ENCODE peak calls at places on chromosomes 4 and X, in six cellular contexts. W, H, Z, X, I and E are unnamed samples.

GRCh38 chrX:110732274-110732673 is 63.3 kb downstream of the CHRDL1 start:
- DNase-seq in W (no peak), H (no peak), Z (peak; percentile 30), X (no peak), I (no peak), E (no peak)

GRCh38 chr4:60482921-60483351 is 717.2 kb upstream of the ADGRL3 start:
- DNase-seq in W (peak; percentile 23), H (no peak), Z (no peak), X (no peak), I (no peak), E (no peak)

GRCh38 chr4:118288097-118288496 is 64.7 kb downstream of the PRSS12 start:
- DNase-seq in W (no peak), H (peak; percentile 97), Z (no peak), X (no peak), I (peak; percentile 86), E (no peak)

GRCh38 chr4:155161357-155161756 is 47.1 kb upstream of the NPY2R start:
- DNase-seq in W (no peak), H (no peak), Z (no peak), X (no peak), I (no peak), E (no peak)

GRCh38 chr4:150940123-150940522 is 75.0 kb downstream of the LRBA start:
- DNase-seq in W (no peak), H (no peak), Z (no peak), X (no peak), I (no peak), E (no peak)

GRCh38 chr4:87973283-87974169 is 2.0 kb upstream of the SPP1 start:
- DNase-seq in W (peak; percentile 96), H (peak; percentile 84), Z (peak; percentile 58), X (peak; percentile 38), I (peak; percentile 95), E (peak; percentile 44)

GRCh38 chr4:53840643-53841042 is 223.8 kb downstream of the CHIC2 start:
- DNase-seq in W (no peak), H (peak; percentile 77), Z (no peak), X (no peak), I (peak; percentile 14), E (no peak)

GRCh38 chr4:151865327-151865726 is 104.5 kb upstream of the GATB start:
- DNase-seq in W (no peak), H (no peak), Z (no peak), X (no peak), I (no peak), E (no peak)

GRCh38 chr4:170090667-170091052 is 904 bp upstream of the AADAT start:
- DNase-seq in W (peak; percentile 82), H (peak; percentile 13), Z (no peak), X (no peak), I (peak; percentile 26), E (no peak)

GRCh38 chr4:139555705-139556070 is 331 bp downstream of the SETD7 start:
- DNase-seq in W (no peak), H (no peak), Z (no peak), X (no peak), I (no peak), E (no peak)

GRCh38 chrX:105328773-105329172 is 108.3 kb upstream of the TEX13A start:
- DNase-seq in W (no peak), H (no peak), Z (no peak), X (no peak), I (peak; percentile 1), E (no peak)

DNA sequence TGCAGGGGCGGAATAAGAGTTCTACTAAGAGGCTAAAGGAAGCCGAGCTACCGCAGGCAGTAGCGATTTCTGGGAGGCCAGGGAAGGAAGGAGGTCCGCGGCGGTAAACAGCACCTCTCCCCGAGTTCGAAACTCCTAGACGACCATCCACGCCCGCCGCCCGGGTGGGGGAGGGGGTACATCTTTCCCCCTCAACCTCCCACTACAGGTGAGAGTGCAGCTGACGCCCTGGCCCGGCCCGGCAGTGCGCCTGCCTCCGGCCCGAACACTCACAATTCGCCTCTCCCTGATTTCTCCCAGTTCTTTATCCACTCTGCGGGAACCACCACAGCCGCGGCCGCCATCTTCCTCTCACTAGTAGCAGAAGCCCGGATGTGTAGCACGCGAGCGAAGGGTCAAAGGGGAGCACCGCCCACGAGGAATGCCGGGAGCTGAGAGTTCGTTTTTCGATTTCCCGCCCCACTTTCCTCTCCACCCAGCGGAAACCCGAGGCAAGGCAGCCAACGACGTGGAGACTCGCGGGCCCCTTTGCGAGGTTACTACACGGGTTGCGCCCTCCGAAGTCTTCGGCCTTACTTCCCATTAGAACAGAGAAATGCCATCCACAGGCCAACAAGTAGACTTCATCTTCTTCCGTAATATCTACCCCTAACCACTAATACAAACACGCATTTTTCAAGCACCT is at the start of gene THOC2:
- DNase-seq in W (peak; percentile 85), H (peak; percentile 82), Z (peak; percentile 71), X (peak; percentile 17), I (peak; percentile 90), E (peak; percentile 42)
- H3K18ac ChIP-seq in W (peak within 1 kb of the TSS; percentile 39), H (peak within 1 kb of the TSS; percentile 64), Z (peak within 1 kb of the TSS; percentile 88), X (no peak within 1 kb of the TSS), I (peak within 1 kb of the TSS; percentile 90), E (peak within 1 kb of the TSS; percentile 91)

DNA sequence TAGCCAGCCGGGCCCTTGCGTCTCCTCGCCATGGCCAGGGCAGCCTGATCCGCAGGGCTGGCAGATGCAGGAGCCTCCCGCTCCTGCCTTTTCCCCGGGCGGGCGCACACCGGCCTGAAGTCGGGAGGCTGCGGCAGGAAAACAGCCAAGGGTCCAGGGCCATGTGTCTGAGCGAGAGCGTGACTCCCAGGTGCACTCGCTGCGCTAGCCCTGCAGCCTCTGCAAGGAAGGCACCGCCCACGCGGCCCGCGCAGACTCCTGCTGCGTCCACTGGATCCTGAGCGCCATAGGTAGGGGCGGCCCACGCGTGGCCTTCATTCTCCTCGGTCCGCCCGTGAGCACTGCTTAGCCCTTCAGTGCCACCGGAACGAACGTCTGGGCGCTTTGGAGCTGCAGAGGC is 379.9 kb downstream of the TRAM1L1 start:
- DNase-seq in W (no peak), H (no peak), Z (peak; percentile 27), X (no peak), I (no peak), E (no peak)
- H3K27ac ChIP-seq in W (no peak overlapping the region), H (no peak overlapping the region), Z (no peak overlapping the region), X (no peak overlapping the region), I (no peak overlapping the region), E (no peak overlapping the region)

GRCh38 chr4:112522389-112522788 is 6.4 kb upstream of the NEUROG2 start:
- DNase-seq in W (no peak), H (no peak), Z (no peak), X (no peak), I (no peak), E (no peak)

GRCh38 chr4:112523008-112523440 is 7.0 kb upstream of the NEUROG2 start:
- DNase-seq in W (peak; percentile 82), H (peak; percentile 66), Z (peak; percentile 85), X (no peak), I (peak; percentile 33), E (peak; percentile 59)

GRCh38 chr4:112520598-112521122 is 4.7 kb upstream of the NEUROG2 start:
- DNase-seq in W (peak; percentile 23), H (no peak), Z (no peak), X (no peak), I (no peak), E (peak; percentile 38)

GRCh38 chr4:112519689-112520597 is 4.0 kb upstream of the NEUROG2 start:
- DNase-seq in W (peak; percentile 74), H (no peak), Z (peak; percentile 75), X (no peak), I (no peak), E (peak; percentile 51)

DNA sequence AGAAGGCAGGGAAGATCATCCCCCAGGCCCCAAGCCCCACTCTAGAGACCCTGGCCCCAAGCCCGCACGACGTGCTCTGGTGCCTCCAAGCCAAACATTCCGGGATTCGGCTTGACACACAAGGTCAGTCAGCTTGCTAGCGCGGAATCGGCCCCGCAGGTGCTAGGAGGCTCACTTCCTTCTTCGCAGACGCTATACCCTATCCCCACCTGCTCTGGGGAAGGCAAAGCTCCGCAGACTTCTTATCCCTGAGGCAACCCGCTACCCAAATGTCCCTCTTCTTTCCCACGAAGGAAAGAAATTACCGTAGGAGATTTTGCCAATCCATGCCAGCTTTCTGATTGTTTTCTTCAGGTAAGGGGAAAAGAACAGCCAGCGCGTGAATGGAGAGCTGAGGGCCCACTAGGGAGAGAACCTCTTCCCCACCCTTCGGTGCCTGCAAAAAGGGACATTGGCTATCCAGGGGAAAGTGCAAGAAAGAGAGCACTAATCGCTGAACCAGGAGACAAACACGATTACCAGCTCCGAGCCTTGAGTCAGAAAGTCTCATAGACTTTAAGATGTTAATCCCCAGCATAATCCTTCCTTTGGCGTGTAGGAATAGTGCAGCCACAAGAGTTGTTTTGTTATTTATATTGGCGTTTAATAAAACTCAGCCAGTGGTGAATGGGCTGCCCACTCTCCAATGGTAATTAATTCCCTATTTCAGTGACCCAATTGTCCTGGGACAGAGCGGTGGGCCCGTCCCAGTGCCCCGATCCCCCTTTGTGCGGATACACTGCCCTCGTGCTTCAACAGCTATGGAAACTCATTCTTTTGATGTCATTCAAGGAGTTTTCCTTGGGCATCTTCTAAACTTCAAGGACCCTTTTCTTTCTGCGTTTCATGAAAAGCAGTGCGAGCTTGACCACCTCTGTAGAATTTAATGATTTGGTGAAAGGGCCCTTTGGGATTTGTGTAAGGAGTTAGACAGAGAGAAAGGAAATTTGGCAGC is 5.4 kb upstream of the NEUROG2 start:
- DNase-seq in W (peak; percentile 44), H (no peak), Z (peak; percentile 70), X (no peak), I (no peak), E (peak; percentile 61)
- H3K4me1 ChIP-seq in W (peaks cover 5% of the 10 kb centered on the region), H (no peaks in the 10 kb centered on the region), Z (no peaks in the 10 kb centered on the region), X (peaks cover 16% of the 10 kb centered on the region), I (peaks cover 19% of the 10 kb centered on the region), E (peaks cover 27% of the 10 kb centered on the region)

GRCh38 chr4:6782846-6783110 is 251 bp downstream of the KIAA0232 start:
- DNase-seq in W (no peak), H (no peak), Z (no peak), X (no peak), I (no peak), E (no peak)

GRCh38 chr4:6781561-6781960 is 966 bp upstream of the KIAA0232 start:
- DNase-seq in W (no peak), H (no peak), Z (no peak), X (no peak), I (no peak), E (no peak)

GRCh38 chr4:6785572-6785925 is 3.0 kb downstream of the KIAA0232 start:
- DNase-seq in W (peak; percentile 59), H (no peak), Z (no peak), X (no peak), I (no peak), E (no peak)

GRCh38 chr4:6782147-6782845 is at the start of gene KIAA0232:
- DNase-seq in W (peak; percentile 95), H (peak; percentile 93), Z (peak; percentile 88), X (peak; percentile 62), I (peak; percentile 94), E (peak; percentile 93)

DNA sequence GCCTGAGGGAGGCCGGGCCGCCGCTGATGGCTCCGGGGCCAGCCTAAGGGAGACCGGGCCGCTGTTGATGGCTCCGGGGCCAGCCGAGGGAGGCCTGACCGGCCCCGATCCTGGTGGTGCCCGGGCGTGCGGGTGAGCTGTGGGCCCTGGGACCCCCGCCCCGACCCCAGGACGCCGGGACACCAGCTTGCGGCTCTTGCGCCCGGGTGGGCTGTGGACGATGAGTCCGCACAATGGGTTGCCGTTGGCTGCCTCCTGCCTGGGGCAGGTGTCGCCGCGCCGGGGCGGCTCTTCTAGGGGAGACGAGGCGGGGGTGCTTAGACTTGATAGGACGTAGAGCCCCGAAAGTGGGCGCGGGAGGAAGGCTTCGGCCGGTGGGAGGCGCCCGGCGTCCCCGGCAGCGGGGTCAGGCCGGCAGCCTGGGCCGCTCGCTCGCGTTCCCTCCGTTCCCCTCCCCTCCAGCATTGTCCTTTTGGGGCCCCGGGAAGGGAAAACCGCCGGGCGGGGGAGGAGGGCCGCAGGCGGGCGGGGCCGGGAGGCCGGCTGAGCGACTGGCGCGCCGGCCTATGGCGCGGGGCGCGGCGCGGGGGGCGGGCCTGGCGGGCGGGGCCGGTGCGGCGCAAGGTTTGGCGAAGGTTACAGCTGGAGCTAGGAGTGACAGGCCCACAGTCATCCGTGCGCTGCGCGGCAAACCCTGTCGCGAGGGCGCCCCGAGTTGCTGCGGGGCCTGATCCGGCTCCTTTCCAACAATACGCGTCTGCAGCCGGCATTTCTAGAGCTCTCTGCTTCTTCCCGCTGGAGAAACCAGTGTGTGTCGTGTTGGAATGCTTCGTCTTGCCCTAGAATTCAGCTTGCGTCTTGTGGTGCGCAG is 819 bp downstream of the KIAA0232 start:
- DNase-seq in W (peak; percentile 91), H (peak; percentile 79), Z (peak; percentile 86), X (peak; percentile 23), I (peak; percentile 91), E (peak; percentile 93)
- H3K18ac ChIP-seq in W (peak overlapping the region; percentile 99), H (no peak overlapping the region), Z (peak overlapping the region; percentile 74), X (peak overlapping the region; percentile 72), I (peak overlapping the region; percentile 99), E (peak overlapping the region; percentile 98)